ENCODE peak calls at places on chromosomes 1 and 21, in nine cellular contexts. T, S, M, I, P, K, J, F and R are unnamed samples.

GRCh38 chr1:154994269-154994977 is 1.0 kb downstream of the LENEP start:
- DNase-seq in T (no peak), S (no peak), M (no peak), I (no peak), P (no peak), K (no peak), J (no peak), F (no peak), R (no peak)

GRCh38 chr1:1941211-1941841 is 22.2 kb upstream of the TMEM52 start:
- DNase-seq in T (no peak), S (no peak), M (no peak), I (no peak), P (no peak), K (no peak), J (no peak), F (no peak), R (peak)

GRCh38 chr1:179558078-179558477 is 17.7 kb downstream of the NPHS2 start:
- DNase-seq in T (no peak), S (no peak), M (no peak), I (no peak), P (no peak), K (no peak), J (no peak), F (no peak), R (no peak)

GRCh38 chr1:104403883-104404282 is 654.2 kb downstream of the AMY1C start:
- DNase-seq in T (no peak), S (no peak), M (no peak), I (no peak), P (no peak), K (no peak), J (no peak), F (no peak), R (no peak)

GRCh38 chr21:41589131-41589530 is 81.2 kb upstream of the TMPRSS2 start:
- DNase-seq in T (no peak), S (no peak), M (no peak), I (no peak), P (peak), K (no peak), J (no peak), F (no peak), R (no peak)

GRCh38 chr1:207948536-207949250 is 37.8 kb upstream of the CD34 start:
- DNase-seq in T (no peak), S (no peak), M (no peak), I (no peak), P (no peak), K (no peak), J (no peak), F (no peak), R (no peak)

GRCh38 chr1:115642168-115643072 is 650 bp downstream of the VANGL1 start:
- DNase-seq in T (no peak), S (peak), M (peak), I (peak), P (peak), K (peak), J (peak), F (no peak), R (peak)

GRCh38 chr1:154221815-154222081 is 993 bp downstream of the UBAP2L start:
- DNase-seq in T (no peak), S (no peak), M (no peak), I (no peak), P (no peak), K (no peak), J (peak), F (no peak), R (no peak)

GRCh38 chr1:70504821-70505193 is 93.7 kb downstream of the CTH start:
- DNase-seq in T (no peak), S (peak), M (no peak), I (no peak), P (no peak), K (no peak), J (peak), F (no peak), R (no peak)

GRCh38 chr1:35264035-35264434 is 4.5 kb upstream of the ZMYM4 start:
- DNase-seq in T (no peak), S (no peak), M (no peak), I (no peak), P (no peak), K (no peak), J (no peak), F (no peak), R (no peak)

GRCh38 chr1:24720152-24720551 is 25.1 kb upstream of the CLIC4 start:
- DNase-seq in T (no peak), S (peak), M (peak), I (peak), P (peak), K (no peak), J (peak), F (peak), R (peak)

GRCh38 chr1:64223329-64224151 is 20.1 kb downstream of the UBE2U start:
- DNase-seq in T (no peak), S (no peak), M (no peak), I (no peak), P (no peak), K (peak), J (peak), F (no peak), R (no peak)

GRCh38 chr1:50604580-50604979 is 181.3 kb upstream of the DMRTA2 start:
- DNase-seq in T (no peak), S (no peak), M (no peak), I (no peak), P (no peak), K (no peak), J (no peak), F (no peak), R (no peak)

GRCh38 chr1:72037745-72038343 is 244.5 kb downstream of the NEGR1 start:
- DNase-seq in T (peak), S (peak), M (peak), I (peak), P (peak), K (no peak), J (peak), F (no peak), R (no peak)

GRCh38 chr1:228960705-228961104 is 225.4 kb downstream of the RHOU start:
- DNase-seq in T (no peak), S (no peak), M (no peak), I (no peak), P (no peak), K (no peak), J (no peak), F (no peak), R (peak)

GRCh38 chr1:66383602-66384001 is 150.4 kb upstream of the SGIP1 start:
- DNase-seq in T (no peak), S (no peak), M (no peak), I (no peak), P (no peak), K (no peak), J (no peak), F (no peak), R (no peak)

GRCh38 chr1:203996126-203996525 is 76.8 kb upstream of the SOX13 start:
- DNase-seq in T (no peak), S (no peak), M (no peak), I (no peak), P (no peak), K (no peak), J (no peak), F (peak), R (no peak)

GRCh38 chr1:58764294-58764978 is 19.4 kb downstream of the JUN start:
- DNase-seq in T (no peak), S (no peak), M (no peak), I (no peak), P (no peak), K (no peak), J (peak), F (no peak), R (no peak)

GRCh38 chr1:17120962-17121837 is 1.9 kb upstream of the PADI2 start:
- DNase-seq in T (no peak), S (no peak), M (no peak), I (peak), P (peak), K (no peak), J (peak), F (no peak), R (no peak)

GRCh38 chr1:25566186-25566729 is 22.9 kb downstream of the LDLRAP1 start:
- DNase-seq in T (no peak), S (no peak), M (no peak), I (no peak), P (no peak), K (no peak), J (no peak), F (no peak), R (no peak)

GRCh38 chr1:242147096-242147976 is 148.4 kb upstream of the MAP1LC3C start:
- DNase-seq in T (no peak), S (no peak), M (no peak), I (no peak), P (no peak), K (no peak), J (no peak), F (no peak), R (no peak)

GRCh38 chr1:202315576-202316168 is 26.1 kb downstream of the UBE2T start:
- DNase-seq in T (peak), S (peak), M (peak), I (peak), P (peak), K (peak), J (peak), F (peak), R (peak)

GRCh38 chr1:93848352-93848883 is 30.6 kb downstream of the DNTTIP2 start:
- DNase-seq in T (no peak), S (no peak), M (no peak), I (no peak), P (no peak), K (no peak), J (no peak), F (no peak), R (no peak)

GRCh38 chr1:38790422-38791212 is 69.0 kb downstream of the RRAGC start:
- DNase-seq in T (no peak), S (no peak), M (no peak), I (no peak), P (no peak), K (no peak), J (no peak), F (no peak), R (no peak)

GRCh38 chr1:117710710-117711109 is 104.9 kb downstream of the TENT5C start:
- DNase-seq in T (no peak), S (no peak), M (no peak), I (no peak), P (no peak), K (no peak), J (no peak), F (no peak), R (no peak)

GRCh38 chr1:57474097-57474750 is 50.4 kb upstream of the DAB1 start:
- DNase-seq in T (no peak), S (no peak), M (no peak), I (no peak), P (no peak), K (no peak), J (peak), F (no peak), R (no peak)

GRCh38 chr1:33088119-33088906 is 7.4 kb downstream of the AZIN2 start:
- DNase-seq in T (no peak), S (no peak), M (no peak), I (no peak), P (no peak), K (no peak), J (peak), F (no peak), R (no peak)

DNA sequence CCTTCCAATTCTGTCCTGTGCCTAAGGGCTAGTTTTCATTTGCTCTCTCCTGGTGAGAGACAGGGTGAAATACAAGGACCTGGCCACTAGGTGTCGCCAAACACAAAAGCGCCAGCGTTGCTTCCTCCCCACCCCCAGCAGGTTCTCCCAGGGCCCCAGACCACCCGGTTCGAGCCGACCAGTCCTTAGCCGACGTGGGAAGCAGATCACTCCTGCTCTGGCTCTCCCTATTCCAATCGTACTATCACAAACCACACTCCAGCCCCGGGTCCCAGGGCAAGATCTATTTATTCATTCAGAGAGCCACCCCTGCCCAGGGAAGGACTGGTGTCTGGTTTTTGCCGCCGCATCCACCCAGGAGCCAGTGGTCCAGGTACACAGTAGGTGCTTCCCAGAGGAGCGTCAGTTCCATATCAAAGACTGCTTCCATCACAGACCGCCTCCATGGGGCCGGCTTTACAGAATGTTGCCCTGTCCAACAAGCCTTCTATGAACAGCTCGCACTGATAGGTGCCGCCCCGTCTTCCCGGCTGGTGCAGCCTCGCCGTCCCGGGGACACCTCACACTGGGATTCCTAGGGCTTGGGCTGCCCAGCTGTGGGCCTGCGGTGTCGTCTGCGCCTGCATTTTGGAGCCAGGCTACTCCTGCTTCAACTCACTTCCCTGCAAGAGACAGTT is 35.0 kb downstream of the CTNNBIP1 start:
- DNase-seq in T (no peak), S (peak), M (peak), I (peak), P (peak), K (peak), J (peak), F (peak), R (peak)
- H3K4me3 ChIP-seq in T (no peak), S (no peak), M (peak), I (peak), P (peak), K (no peak), J (no peak), F (no peak), R (peak)

DNA sequence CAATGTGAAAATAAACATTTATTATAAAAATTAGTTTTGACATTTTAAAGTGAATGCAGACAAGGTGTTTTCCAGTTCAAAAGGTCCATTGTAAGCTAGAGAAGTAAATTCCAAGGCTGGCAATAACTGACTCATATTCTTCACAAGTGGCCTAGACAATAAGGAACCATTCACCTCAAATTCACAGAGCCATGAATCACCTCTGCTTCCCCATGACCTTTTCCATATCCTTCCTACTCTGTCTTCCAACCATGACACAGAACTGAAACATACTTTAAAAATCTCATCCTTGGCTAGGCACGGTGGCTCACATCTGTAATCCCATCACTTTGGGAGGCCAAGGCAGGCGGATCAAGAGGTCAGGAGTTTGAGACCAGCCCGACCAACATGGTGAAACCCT is 24.8 kb downstream of the F11R start:
- DNase-seq in T (peak), S (no peak), M (no peak), I (no peak), P (no peak), K (peak), J (peak), F (no peak), R (no peak)
- TF ChIP-seq POLR2A in T (no peak), S (no peak), M (no peak), I (no peak), P (no peak), K (no peak), J (no peak), F (no peak), R (no peak)

DNA sequence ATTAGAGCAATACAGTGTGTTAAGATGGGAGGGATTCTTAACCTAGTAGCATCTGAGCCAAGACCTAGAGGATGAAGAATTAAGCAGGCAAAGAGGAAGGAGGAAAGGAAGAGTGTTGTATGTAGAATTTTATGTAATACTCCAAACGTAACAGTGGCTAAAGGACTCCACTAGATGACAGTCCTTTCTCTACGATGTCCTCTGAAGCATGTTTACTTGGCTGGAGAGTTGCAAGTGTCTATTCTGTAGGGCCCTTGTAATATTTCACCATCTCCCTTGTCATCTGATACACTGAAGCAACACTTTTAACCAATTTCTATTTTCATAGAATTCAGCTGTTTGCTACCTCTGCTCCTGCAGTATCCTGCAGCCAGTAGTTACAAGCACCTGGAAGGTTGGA is 2.2 kb upstream of the YBX1 start:
- DNase-seq in T (no peak), S (no peak), M (no peak), I (no peak), P (no peak), K (no peak), J (no peak), F (no peak), R (no peak)
- H3K4me3 ChIP-seq in T (no peak), S (no peak), M (no peak), I (no peak), P (no peak), K (no peak), J (no peak), F (no peak), R (no peak)

GRCh38 chr1:175919001-175919400 is 175.6 kb upstream of the TNR start:
- DNase-seq in T (no peak), S (no peak), M (no peak), I (no peak), P (no peak), K (no peak), J (no peak), F (no peak), R (no peak)

GRCh38 chr1:175918364-175918801 is 175.0 kb upstream of the TNR start:
- DNase-seq in T (no peak), S (no peak), M (no peak), I (no peak), P (no peak), K (no peak), J (peak), F (no peak), R (no peak)

GRCh38 chr1:175927944-175928343 is 184.5 kb upstream of the TNR start:
- DNase-seq in T (no peak), S (no peak), M (no peak), I (no peak), P (no peak), K (no peak), J (no peak), F (no peak), R (no peak)

GRCh38 chr1:175920401-175920800 is 177.0 kb upstream of the TNR start:
- DNase-seq in T (no peak), S (no peak), M (no peak), I (no peak), P (no peak), K (no peak), J (peak), F (no peak), R (no peak)

DNA sequence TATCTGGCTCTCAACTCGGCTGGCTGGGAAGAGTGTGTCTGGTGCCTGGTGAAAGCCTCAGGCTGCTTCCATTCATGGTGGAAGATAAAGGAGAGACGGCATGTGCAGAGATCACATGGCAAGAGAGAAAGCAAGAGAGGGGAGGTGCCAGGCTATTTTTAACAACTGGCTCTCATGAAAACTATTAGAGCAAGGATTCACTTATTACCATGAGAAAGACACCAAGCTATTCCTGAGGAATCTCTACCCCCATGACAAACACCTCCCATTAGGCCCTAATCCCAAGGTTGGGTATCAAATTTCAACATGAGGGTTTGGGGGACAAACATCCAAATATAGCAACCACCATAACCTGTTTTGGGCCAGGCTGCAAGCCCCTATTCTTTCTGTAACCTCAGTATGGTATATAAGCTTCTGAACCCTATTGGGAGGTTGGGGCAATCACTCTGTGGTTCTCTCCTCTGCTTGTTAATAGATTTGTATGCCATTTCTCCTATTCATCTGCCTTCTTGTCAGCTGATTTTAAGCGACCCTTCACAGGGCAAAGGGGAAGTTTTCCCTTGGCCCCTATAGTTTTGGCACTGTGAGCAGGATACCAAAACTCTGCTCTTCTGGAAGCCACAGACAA is 179.0 kb upstream of the TNR start:
- DNase-seq in T (no peak), S (no peak), M (no peak), I (no peak), P (no peak), K (no peak), J (no peak), F (no peak), R (no peak)
- TF ChIP-seq POLR2A in T (no peak), S (no peak), M (no peak), I (no peak), P (no peak), K (no peak), J (no peak), F (no peak), R (no peak)

GRCh38 chr1:220879509-220880366 is 495 bp downstream of the HLX start:
- DNase-seq in T (no peak), S (peak), M (peak), I (no peak), P (peak), K (peak), J (peak), F (no peak), R (peak)

GRCh38 chr1:220880367-220880680 is 1.1 kb downstream of the HLX start:
- DNase-seq in T (no peak), S (no peak), M (no peak), I (no peak), P (no peak), K (no peak), J (no peak), F (no peak), R (no peak)

GRCh38 chr1:220884109-220884980 is 5.1 kb downstream of the HLX start:
- DNase-seq in T (no peak), S (no peak), M (peak), I (no peak), P (no peak), K (no peak), J (no peak), F (no peak), R (no peak)

GRCh38 chr1:220880726-220881506 is 1.7 kb downstream of the HLX start:
- DNase-seq in T (no peak), S (peak), M (peak), I (peak), P (peak), K (no peak), J (peak), F (no peak), R (peak)

DNA sequence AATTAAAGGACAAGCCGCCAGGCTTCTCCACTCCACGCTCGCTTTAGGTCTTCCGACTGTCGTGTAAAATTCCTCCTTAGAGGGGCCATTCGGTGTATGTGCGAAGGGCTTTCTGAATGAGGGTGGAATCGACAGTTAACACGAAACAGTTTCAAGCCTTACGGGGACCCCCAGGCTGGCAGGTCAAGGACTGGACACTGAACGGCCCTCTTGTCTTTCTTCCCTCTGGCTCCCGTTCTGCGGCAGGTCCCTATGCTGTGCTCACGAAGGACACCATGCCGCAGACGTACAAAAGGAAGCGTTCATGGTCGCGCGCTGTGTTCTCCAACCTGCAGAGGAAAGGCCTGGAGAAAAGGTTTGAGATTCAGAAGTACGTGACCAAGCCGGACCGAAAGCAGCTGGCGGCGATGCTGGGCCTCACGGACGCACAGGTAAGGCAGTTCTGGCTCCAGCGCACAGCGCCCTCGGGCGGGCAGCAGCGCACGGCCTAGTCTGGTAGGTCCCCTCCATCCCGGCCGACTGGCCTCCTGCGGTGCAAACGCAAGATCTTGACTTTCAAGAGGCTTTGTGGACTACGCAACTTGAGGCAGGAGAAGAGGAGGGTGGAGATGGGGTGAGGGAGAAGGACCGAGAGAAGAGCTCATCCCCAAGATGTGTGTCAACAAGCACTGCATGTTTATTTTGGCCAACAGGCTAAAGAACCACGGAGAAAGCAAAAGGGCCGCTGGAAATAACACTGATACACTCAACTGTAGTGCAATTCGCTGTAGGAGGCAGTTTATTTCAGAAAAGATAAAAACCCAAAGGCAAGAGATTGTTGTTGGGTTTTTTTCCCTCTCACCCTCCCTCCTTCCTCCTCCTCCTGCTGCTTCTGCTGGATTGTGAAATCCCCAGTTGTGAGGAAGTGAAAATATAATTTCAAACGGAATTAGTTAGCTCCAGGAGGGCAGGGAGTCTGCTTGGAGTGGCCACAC is 3.0 kb downstream of the HLX start:
- DNase-seq in T (no peak), S (peak), M (peak), I (no peak), P (no peak), K (no peak), J (peak), F (no peak), R (no peak)
- H3K4me3 ChIP-seq in T (no peak), S (peak), M (peak), I (peak), P (peak), K (no peak), J (peak), F (no peak), R (peak)